ENCODE peak calls at places on chromosomes 12 and 14, in nine cellular contexts. K is left ventricle myocardium inferior, V is right lobe of liver, I is K562, U is mucosa of descending colon, W is GM23338, N is adrenal gland, S is cardiac muscle cell, L is brain microvascular endothelial cell. M is an unnamed sample.
A peak's percentile ranks its signal among the peaks of the same experiment; 100 is the strongest.

GRCh38 chr14:20675669-20676068 is 8.7 kb upstream of the RNASE4 start:
- DNase-seq in U (no peak), V (no peak), S (no peak), W (no peak), L (no peak), N (no peak), I (no peak), K (no peak), M (no peak)

GRCh38 chr12:34406228-34406995 is 384.1 kb downstream of the ALG10 start:
- DNase-seq in I (no peak), L (no peak), W (no peak), K (peak; percentile 3), S (no peak), V (peak; percentile 5), N (no peak), U (no peak), M (no peak)

GRCh38 chr14:97177016-97177415 is 379.8 kb downstream of the VRK1 start:
- DNase-seq in S (peak; percentile 4), K (no peak), I (peak; percentile 13), L (no peak), W (peak; percentile 64), N (peak; percentile 6), V (no peak), U (peak; percentile 38), M (peak; percentile 69)

GRCh38 chr14:96251656-96252155 is 4.3 kb upstream of the BDKRB1 start:
- DNase-seq in N (no peak), L (no peak), I (no peak), U (no peak), S (no peak), V (no peak), W (no peak), K (no peak), M (no peak)

GRCh38 chr14:57266060-57266459 is 2.6 kb downstream of the EXOC5 start:
- DNase-seq in K (no peak), I (no peak), V (no peak), U (no peak), N (no peak), W (peak; percentile 16), S (no peak), L (no peak), M (no peak)

GRCh38 chr12:31582155-31582554 is 8.8 kb downstream of the DENND5B start:
- DNase-seq in N (no peak), S (no peak), V (no peak), I (no peak), U (no peak), W (no peak), K (no peak), L (peak; percentile 69), M (no peak)

GRCh38 chr14:105460116-105460515 is 14.5 kb upstream of the CRIP2 start:
- DNase-seq in K (no peak), V (no peak), I (no peak), N (no peak), W (no peak), S (no peak), U (no peak), L (no peak), M (no peak)

GRCh38 chr12:2461046-2461445 is 333.7 kb upstream of the FKBP4 start:
- DNase-seq in K (no peak), L (no peak), I (no peak), W (no peak), U (no peak), V (no peak), N (no peak), S (no peak), M (no peak)

GRCh38 chr12:27610380-27610779 is 85.9 kb upstream of the REP15 start:
- DNase-seq in V (no peak), I (no peak), N (peak; percentile 40), L (no peak), K (no peak), U (peak; percentile 19), W (no peak), S (no peak), M (peak; percentile 26)

GRCh38 chr14:59511916-59512530 is 27.7 kb downstream of the JKAMP start:
- DNase-seq in L (no peak), K (no peak), W (peak; percentile 78), V (no peak), I (peak; percentile 9), S (peak; percentile 40), U (peak; percentile 21), N (no peak), M (no peak)

GRCh38 chr12:102407776-102408486 is 72.4 kb downstream of the IGF1 start:
- DNase-seq in N (no peak), V (peak; percentile 50), I (no peak), S (no peak), L (peak; percentile 27), W (no peak), K (no peak), U (no peak), M (no peak)

GRCh38 chr14:68669101-68669500 is 123.8 kb downstream of the ZFP36L1 start:
- DNase-seq in W (no peak), L (no peak), N (no peak), U (no peak), S (no peak), V (no peak), I (no peak), K (no peak), M (no peak)

GRCh38 chr14:41925409-41925808 is 318.7 kb downstream of the LRFN5 start:
- DNase-seq in W (peak; percentile 65), V (no peak), L (no peak), N (no peak), K (no peak), U (no peak), S (peak; percentile 51), I (no peak), M (peak; percentile 10)

GRCh38 chr12:109741970-109742372 is 28.3 kb downstream of the FAM222A start:
- DNase-seq in S (no peak), L (no peak), K (no peak), W (no peak), V (peak; percentile 12), I (no peak), U (no peak), N (peak; percentile 43), M (no peak)

GRCh38 chr14:56036353-56036752 is 81.9 kb upstream of the PELI2 start:
- DNase-seq in W (peak; percentile 41), L (no peak), K (no peak), S (peak; percentile 23), V (no peak), N (no peak), U (no peak), I (no peak), M (no peak)

GRCh38 chr14:68653108-68653507 is 139.8 kb downstream of the ZFP36L1 start:
- DNase-seq in V (no peak), L (no peak), W (no peak), U (no peak), N (no peak), K (no peak), I (no peak), S (no peak), M (no peak)

GRCh38 chr12:64451687-64452558 is at the start of gene TBK1:
- DNase-seq in L (peak; percentile 83), U (peak; percentile 90), N (peak; percentile 93), W (peak; percentile 89), K (peak; percentile 91), S (peak; percentile 92), V (peak; percentile 92), I (peak; percentile 93), M (peak; percentile 67)

DNA sequence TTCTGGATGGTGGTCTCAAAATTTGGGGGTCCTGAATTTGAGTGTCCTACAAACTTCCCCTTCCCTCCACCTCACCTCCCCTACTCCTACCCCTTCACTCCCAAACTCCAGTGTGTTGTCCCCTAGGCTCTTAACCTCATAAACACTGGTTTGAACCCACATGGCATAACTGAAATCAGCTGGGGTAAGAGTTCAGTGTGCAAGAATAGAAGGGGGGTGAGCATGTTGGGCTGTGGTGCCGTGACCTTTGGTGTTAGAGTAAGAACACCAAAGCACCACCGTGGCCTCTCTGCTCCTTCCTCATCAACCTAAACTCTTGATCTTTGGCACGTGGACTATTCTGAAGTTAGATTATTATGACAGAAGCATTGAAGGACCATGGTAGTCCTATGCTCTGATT is 11.0 kb downstream of the PCBP2 start:
- DNase-seq in I (no peak), S (no peak), L (no peak), V (no peak), K (no peak), U (no peak), N (no peak), W (no peak), M (no peak)
- H3K36me3 ChIP-seq in I (peaks cover 100% of the 10 kb centered on the region), S (peaks cover 99% of the 10 kb centered on the region), L (peaks cover 99% of the 10 kb centered on the region), V (peaks cover 100% of the 10 kb centered on the region), K (peaks cover 100% of the 10 kb centered on the region), U (peaks cover 54% of the 10 kb centered on the region), N (peaks cover 100% of the 10 kb centered on the region), W (peaks cover 97% of the 10 kb centered on the region), M (peaks cover 94% of the 10 kb centered on the region)

DNA sequence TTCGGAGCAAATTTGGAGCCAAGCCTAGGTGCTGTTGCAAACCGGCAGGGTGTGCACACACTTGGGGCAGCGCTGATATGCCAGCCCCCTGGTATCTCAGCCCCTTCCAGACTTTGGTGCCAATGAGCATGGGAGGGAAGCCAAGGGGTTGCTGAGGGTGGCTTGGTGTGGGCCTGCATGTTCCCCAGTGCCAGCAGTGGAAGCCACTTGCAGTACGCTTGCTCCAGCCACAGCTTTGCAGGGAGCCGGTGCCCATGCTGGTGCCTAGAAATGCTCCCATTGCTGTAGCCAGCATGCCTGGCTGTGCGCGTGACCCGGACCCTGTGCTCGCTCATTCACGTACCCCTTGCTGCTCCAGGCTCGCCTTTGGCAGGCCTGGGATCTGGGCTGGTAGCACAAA is 67.1 kb upstream of the DNM1L start:
- DNase-seq in N (no peak), W (no peak), V (no peak), K (peak; percentile 27), L (no peak), U (no peak), I (no peak), S (no peak), M (no peak)
- H3K36me3 ChIP-seq in N (peaks cover 24% of the 10 kb centered on the region), W (peaks cover 36% of the 10 kb centered on the region), V (peaks cover 75% of the 10 kb centered on the region), K (peaks cover 83% of the 10 kb centered on the region), L (peaks cover 18% of the 10 kb centered on the region), U (peaks cover 6% of the 10 kb centered on the region), I (no peaks in the 10 kb centered on the region), S (no peaks in the 10 kb centered on the region), M (no peaks in the 10 kb centered on the region)

DNA sequence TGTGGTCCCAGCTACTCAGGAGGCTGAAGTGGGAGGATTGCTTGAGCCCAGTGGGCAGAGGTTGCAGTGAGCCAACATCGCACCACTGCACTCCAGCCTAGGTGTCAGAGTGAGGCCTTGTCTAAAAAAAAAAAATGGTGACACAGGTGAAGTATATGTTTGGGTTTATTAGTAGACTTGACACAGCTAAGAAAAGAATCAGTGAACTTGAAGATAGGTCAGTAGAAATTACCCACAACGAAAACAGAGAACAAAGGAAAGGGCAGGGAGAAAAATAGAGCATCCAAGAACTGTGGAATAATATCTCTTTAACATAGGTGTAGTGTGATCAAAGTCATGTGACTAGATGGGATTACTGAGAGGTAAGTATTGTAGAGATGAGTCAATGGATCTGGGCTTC is 23.7 kb downstream of the ATF1 start:
- DNase-seq in W (no peak), U (no peak), S (no peak), N (no peak), V (no peak), I (no peak), K (no peak), L (no peak), M (no peak)
- H3K36me3 ChIP-seq in W (no peaks in the 10 kb centered on the region), U (no peaks in the 10 kb centered on the region), S (no peaks in the 10 kb centered on the region), N (peaks cover 3% of the 10 kb centered on the region), V (no peaks in the 10 kb centered on the region), I (peaks cover 16% of the 10 kb centered on the region), K (peaks cover 14% of the 10 kb centered on the region), L (no peaks in the 10 kb centered on the region), M (no peaks in the 10 kb centered on the region)

DNA sequence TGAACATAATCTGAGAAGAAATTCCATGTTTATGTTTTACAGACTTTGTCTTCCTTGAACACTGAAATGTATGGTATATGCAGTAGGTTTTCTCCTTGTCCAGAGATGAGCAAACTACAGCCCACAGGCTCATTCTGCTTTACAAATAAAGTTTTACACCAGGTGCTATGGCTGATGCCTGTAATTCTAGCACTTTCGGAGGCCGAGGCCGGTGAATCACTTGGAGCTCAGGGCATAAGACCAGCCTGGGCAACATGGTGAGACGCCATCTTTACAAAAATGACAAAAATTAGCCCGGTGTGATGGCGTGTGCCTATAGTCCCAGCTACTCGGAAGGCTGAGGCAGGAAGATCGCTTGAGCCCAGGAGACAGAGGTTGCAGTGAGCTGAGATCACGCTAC is 64.7 kb downstream of the LRP6 start:
- DNase-seq in L (no peak), U (no peak), K (no peak), S (no peak), I (no peak), N (no peak), V (no peak), W (no peak), M (no peak)
- H3K36me3 ChIP-seq in L (no peaks in the 10 kb centered on the region), U (no peaks in the 10 kb centered on the region), K (peaks cover 21% of the 10 kb centered on the region), S (no peaks in the 10 kb centered on the region), I (peaks cover 13% of the 10 kb centered on the region), N (no peaks in the 10 kb centered on the region), V (peaks cover 8% of the 10 kb centered on the region), W (no peaks in the 10 kb centered on the region), M (no peaks in the 10 kb centered on the region)

M was measured in HCT116.